ENCODE peak calls at places on chromosome 3, in eight cellular contexts. J, Z, X, T, E, I, B and C are unnamed samples.

GRCh38 chr3:184171562-184171961 is 3.1 kb upstream of the AP2M1 start:
- DNase-seq in J (peak), Z (peak), X (no peak), T (no peak), E (no peak), I (no peak), B (peak), C (no peak)

GRCh38 chr3:24520101-24520495 is 25.4 kb upstream of the THRB start:
- DNase-seq in J (no peak), Z (no peak), X (no peak), T (no peak), E (no peak), I (no peak), B (no peak), C (no peak)

GRCh38 chr3:131802029-131802428 is 232.8 kb downstream of the CPNE4 start:
- DNase-seq in J (no peak), Z (no peak), X (no peak), T (no peak), E (no peak), I (no peak), B (no peak), C (no peak)

GRCh38 chr3:113286524-113286923 is 75.2 kb downstream of the BOC start:
- DNase-seq in J (no peak), Z (peak), X (no peak), T (no peak), E (no peak), I (no peak), B (no peak), C (no peak)

GRCh38 chr3:13950042-13950441 is 70.2 kb upstream of the WNT7A start:
- DNase-seq in J (no peak), Z (no peak), X (peak), T (peak), E (no peak), I (no peak), B (no peak), C (no peak)

GRCh38 chr3:108051005-108051404 is 39.8 kb downstream of the CD47 start:
- DNase-seq in J (no peak), Z (no peak), X (no peak), T (no peak), E (no peak), I (no peak), B (peak), C (no peak)

GRCh38 chr3:31953636-31954035 is 27.4 kb downstream of the OSBPL10 start:
- DNase-seq in J (no peak), Z (no peak), X (no peak), T (no peak), E (no peak), I (no peak), B (no peak), C (no peak)

GRCh38 chr3:150544040-150544439 is 2.3 kb downstream of the SERP1 start:
- DNase-seq in J (peak), Z (no peak), X (no peak), T (no peak), E (no peak), I (no peak), B (peak), C (no peak)

GRCh38 chr3:45987368-45988099 is 8.1 kb downstream of the FYCO1 start:
- DNase-seq in J (no peak), Z (no peak), X (no peak), T (no peak), E (peak), I (peak), B (peak), C (no peak)

GRCh38 chr3:123799544-123800351 is 84.4 kb downstream of the MYLK start:
- DNase-seq in J (peak), Z (peak), X (no peak), T (peak), E (no peak), I (no peak), B (no peak), C (peak)